ENCODE peak calls at places on chromosomes 3 and 15, in seven cellular contexts. L is right lobe of liver, H is tibial nerve, S is IMR-90, V is esophagus squamous epithelium, A is suprapubic skin, P is ovary. M is an unnamed sample.

GRCh38 chr3:120566243-120566980 is 29.7 kb upstream of the NDUFB4 start:
- DNase-seq in L (no peak), H (no peak), S (no peak), V (no peak), A (no peak), P (no peak), M (no peak)

GRCh38 chr15:33584797-33585196 is 274.0 kb downstream of the RYR3 start:
- DNase-seq in L (no peak), H (no peak), S (peak; percentile 12), V (no peak), A (no peak), P (no peak), M (no peak)

GRCh38 chr3:3992312-3992874 is 193.2 kb downstream of the LRRN1 start:
- DNase-seq in L (no peak), H (no peak), S (no peak), V (no peak), A (no peak), P (no peak), M (no peak)

GRCh38 chr15:73869216-73869995 is 4.0 kb upstream of the TBC1D21 start:
- DNase-seq in L (no peak), H (no peak), S (no peak), V (no peak), A (no peak), P (no peak), M (no peak)

GRCh38 chr3:127108796-127109195 is 84.1 kb upstream of the PRR23E start:
- DNase-seq in L (no peak), H (no peak), S (no peak), V (no peak), A (peak; percentile 35), P (no peak), M (peak; percentile 49)

GRCh38 chr3:148333091-148333490 is 364.6 kb upstream of the AGTR1 start:
- DNase-seq in L (no peak), H (no peak), S (no peak), V (no peak), A (no peak), P (no peak), M (no peak)

GRCh38 chr15:98648654-98649537 is 557 bp downstream of the IGF1R start:
- DNase-seq in L (peak; percentile 56), H (peak; percentile 39), S (peak; percentile 47), V (no peak), A (no peak), P (peak; percentile 78), M (peak; percentile 87)

GRCh38 chr3:19025441-19025840 is 122.9 kb upstream of the KCNH8 start:
- DNase-seq in L (no peak), H (no peak), S (no peak), V (no peak), A (no peak), P (no peak), M (no peak)

GRCh38 chr3:159788291-159788690 is 200.3 kb upstream of the IL12A start:
- DNase-seq in L (no peak), H (no peak), S (no peak), V (no peak), A (no peak), P (no peak), M (no peak)

GRCh38 chr15:81289910-81290309 is 34.0 kb downstream of the STARD5 start:
- DNase-seq in L (no peak), H (no peak), S (peak; percentile 38), V (no peak), A (no peak), P (no peak), M (no peak)

GRCh38 chr3:120498947-120499346 is 48.2 kb upstream of the FSTL1 start:
- DNase-seq in L (no peak), H (no peak), S (peak; percentile 99), V (no peak), A (no peak), P (no peak), M (no peak)

GRCh38 chr3:49609314-49609713 is 55.0 kb downstream of the BSN start:
- DNase-seq in L (no peak), H (no peak), S (no peak), V (no peak), A (no peak), P (no peak), M (peak; percentile 20)

GRCh38 chr3:48738926-48739616 is 22.1 kb upstream of the IP6K2 start:
- DNase-seq in L (peak; percentile 24), H (no peak), S (no peak), V (no peak), A (no peak), P (no peak), M (no peak)

GRCh38 chr15:41061667-41062066 is 54.4 kb downstream of the INO80 start:
- DNase-seq in L (no peak), H (no peak), S (no peak), V (no peak), A (no peak), P (no peak), M (no peak)

GRCh38 chr3:138681463-138682215 is 73.1 kb downstream of the FAIM start:
- DNase-seq in L (no peak), H (no peak), S (no peak), V (no peak), A (no peak), P (no peak), M (no peak)

GRCh38 chr3:36557021-36557707 is 176.9 kb downstream of the STAC start:
- DNase-seq in L (no peak), H (no peak), S (no peak), V (no peak), A (no peak), P (no peak), M (no peak)

GRCh38 chr3:39095778-39096177 is 11.6 kb downstream of the GORASP1 start:
- DNase-seq in L (no peak), H (no peak), S (no peak), V (no peak), A (no peak), P (no peak), M (no peak)
- TF ChIP-seq CTCF in L (no peak), H (no peak), S (no peak), V (no peak), A (no peak), P (no peak), M (no peak)

GRCh38 chr3:185914911-185915629 is 22.7 kb downstream of the TRA2B start:
- DNase-seq in L (no peak), H (no peak), S (no peak), V (no peak), A (no peak), P (no peak), M (no peak)

GRCh38 chr3:185912929-185913901 is 24.6 kb downstream of the TRA2B start:
- DNase-seq in L (no peak), H (no peak), S (no peak), V (no peak), A (no peak), P (no peak), M (no peak)

GRCh38 chr3:185912512-185912911 is 25.3 kb downstream of the TRA2B start:
- DNase-seq in L (no peak), H (no peak), S (no peak), V (no peak), A (no peak), P (no peak), M (no peak)

GRCh38 chr3:185916042-185916833 is 21.6 kb downstream of the TRA2B start:
- DNase-seq in L (no peak), H (no peak), S (no peak), V (no peak), A (no peak), P (no peak), M (no peak)

DNA sequence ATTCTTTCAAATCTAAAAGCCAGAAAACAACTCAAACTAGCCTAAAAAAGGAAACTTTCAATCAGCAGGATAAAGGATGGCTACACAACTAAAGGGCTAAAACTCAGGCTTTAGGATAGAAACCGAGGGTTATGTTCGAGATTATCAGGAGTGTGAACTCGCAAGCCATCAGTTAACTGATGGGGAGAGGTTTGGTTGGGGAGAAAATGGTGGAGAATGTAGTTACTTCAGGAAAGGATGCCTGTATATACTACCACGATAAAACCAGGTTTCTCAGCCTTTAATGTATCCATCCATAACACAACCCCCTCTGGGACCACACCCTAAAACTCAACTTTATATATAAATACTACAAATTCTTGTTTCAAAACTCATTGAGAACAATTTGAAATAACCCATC is 22.2 kb downstream of the TRA2B start:
- DNase-seq in L (no peak), H (no peak), S (no peak), V (no peak), A (no peak), P (no peak), M (no peak)
- TF ChIP-seq POLR2A in L (no peak), H (no peak), S (peak; percentile 7), V (no peak), A (no peak), P (no peak), M (no peak)

GRCh38 chr3:23055733-23056376 is 147.3 kb upstream of the UBE2E2 start:
- DNase-seq in L (no peak), H (no peak), S (peak; percentile 76), V (no peak), A (no peak), P (no peak), M (no peak)

GRCh38 chr3:23046536-23046935 is 156.6 kb upstream of the UBE2E2 start:
- DNase-seq in L (no peak), H (no peak), S (no peak), V (no peak), A (no peak), P (no peak), M (no peak)

GRCh38 chr3:23051240-23052140 is 151.6 kb upstream of the UBE2E2 start:
- DNase-seq in L (no peak), H (no peak), S (no peak), V (no peak), A (no peak), P (no peak), M (no peak)

DNA sequence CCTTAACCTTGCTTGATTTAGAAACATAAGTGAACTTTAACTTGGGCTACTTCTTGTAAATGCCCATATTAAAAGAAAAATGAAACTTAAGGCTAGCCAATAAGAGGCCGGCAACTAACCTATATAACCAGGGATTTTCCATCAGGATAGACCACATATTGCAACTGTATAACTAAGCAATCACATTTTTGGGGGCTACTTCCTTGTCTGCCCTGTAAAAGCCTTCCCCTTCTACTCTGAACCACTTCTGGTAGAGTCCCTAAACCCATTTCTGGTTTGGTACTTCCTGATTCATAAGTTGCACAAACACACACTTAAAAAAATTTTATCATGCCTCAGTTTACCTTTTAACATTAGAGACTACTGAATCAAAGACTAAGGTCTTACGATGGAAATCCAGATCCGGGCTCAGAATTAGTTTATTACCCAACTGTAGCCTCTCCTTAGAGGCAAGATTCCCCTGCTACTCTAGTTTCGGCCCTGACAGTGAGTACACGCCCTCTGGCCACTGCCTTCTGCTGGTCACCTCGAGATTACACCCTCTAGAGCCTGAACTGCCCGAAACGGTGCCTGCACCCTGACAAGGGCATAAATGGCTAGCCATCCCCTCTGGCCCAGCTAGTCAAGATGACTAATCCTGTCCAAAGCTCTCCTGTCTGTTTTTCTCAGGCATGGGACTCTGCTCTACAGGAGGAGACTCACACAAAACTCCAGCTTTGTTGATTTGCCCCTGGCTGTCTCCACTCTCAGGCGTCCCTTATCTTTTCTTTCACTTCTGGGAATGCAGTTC is 150.7 kb upstream of the UBE2E2 start:
- DNase-seq in L (no peak), H (no peak), S (no peak), V (no peak), A (no peak), P (no peak), M (no peak)
- TF ChIP-seq CTCF in L (no peak), H (no peak), S (no peak), V (no peak), A (no peak), P (no peak), M (no peak)

GRCh38 chr15:64383760-64384159 is 2.5 kb upstream of the PCLAF start:
- DNase-seq in L (no peak), H (no peak), S (no peak), V (no peak), A (no peak), P (no peak), M (no peak)

GRCh38 chr15:64386291-64386690 is 1.3 kb upstream of the TRIP4 start:
- DNase-seq in L (no peak), H (no peak), S (no peak), V (no peak), A (no peak), P (no peak), M (peak; percentile 48)

GRCh38 chr15:64387562-64388168 is at the start of gene TRIP4:
- DNase-seq in L (peak; percentile 95), H (peak; percentile 84), S (peak; percentile 97), V (peak; percentile 86), A (peak; percentile 98), P (peak; percentile 95), M (peak; percentile 99)
- TF ChIP-seq POLR2A in L (peak; percentile 71), H (peak; percentile 30), S (peak; percentile 73), V (no peak), A (no peak), P (peak; percentile 52), M (no peak)

M was measured in lower leg skin.